ENCODE peak calls at places on chromosomes 4 and X, in seven cellular contexts. One of them, this sample, is unnamed.

GRCh38 chrX:121570072-121570841 is 522.8 kb downstream of the GLUD2 start:
- DNase-seq in breast epithelium: no peak
- DNase-seq in endothelial cell of umbilical vein: no peak
- DNase-seq in HCT116: no peak
- DNase-seq in Panc1: no peak
- DNase-seq in esophagus muscularis mucosa: no peak
- DNase-seq in transverse colon: no peak
- DNase-seq in this sample: no peak

GRCh38 chrX:45980726-45981125 is 564.5 kb downstream of the ZNF674 start:
- DNase-seq in breast epithelium: no peak
- DNase-seq in HCT116: no peak
- DNase-seq in Panc1: no peak
- DNase-seq in endothelial cell of umbilical vein: no peak
- DNase-seq in transverse colon: no peak
- DNase-seq in esophagus muscularis mucosa: no peak
- DNase-seq in this sample: no peak

GRCh38 chr4:5798447-5798846 is 87.4 kb downstream of the EVC start:
- DNase-seq in endothelial cell of umbilical vein: no peak
- DNase-seq in transverse colon: no peak
- DNase-seq in esophagus muscularis mucosa: no peak
- DNase-seq in breast epithelium: no peak
- DNase-seq in Panc1: no peak
- DNase-seq in HCT116: no peak
- DNase-seq in this sample: peak; percentile 52

GRCh38 chr4:106355193-106355592 is 13.4 kb downstream of the GIMD1 start:
- DNase-seq in HCT116: no peak
- DNase-seq in endothelial cell of umbilical vein: no peak
- DNase-seq in esophagus muscularis mucosa: no peak
- DNase-seq in transverse colon: no peak
- DNase-seq in Panc1: no peak
- DNase-seq in breast epithelium: no peak
- DNase-seq in this sample: no peak

GRCh38 chr4:37471971-37472370 is 214.2 kb downstream of the RELL1 start:
- DNase-seq in endothelial cell of umbilical vein: no peak
- DNase-seq in transverse colon: peak; percentile 26
- DNase-seq in HCT116: no peak
- DNase-seq in Panc1: no peak
- DNase-seq in esophagus muscularis mucosa: no peak
- DNase-seq in breast epithelium: no peak
- DNase-seq in this sample: no peak

GRCh38 chr4:182258441-182259031 is 15.3 kb downstream of the TENM3 start:
- DNase-seq in esophagus muscularis mucosa: no peak
- DNase-seq in breast epithelium: no peak
- DNase-seq in endothelial cell of umbilical vein: no peak
- DNase-seq in Panc1: no peak
- DNase-seq in HCT116: no peak
- DNase-seq in transverse colon: no peak
- DNase-seq in this sample: no peak

GRCh38 chr4:169652535-169652934 is 32.2 kb downstream of the CLCN3 start:
- DNase-seq in endothelial cell of umbilical vein: no peak
- DNase-seq in HCT116: no peak
- DNase-seq in breast epithelium: no peak
- DNase-seq in esophagus muscularis mucosa: no peak
- DNase-seq in transverse colon: no peak
- DNase-seq in Panc1: no peak
- DNase-seq in this sample: no peak

GRCh38 chr4:64883087-64883926 is 474.1 kb upstream of the TECRL start:
- DNase-seq in Panc1: no peak
- DNase-seq in esophagus muscularis mucosa: no peak
- DNase-seq in endothelial cell of umbilical vein: no peak
- DNase-seq in breast epithelium: no peak
- DNase-seq in HCT116: no peak
- DNase-seq in transverse colon: no peak
- DNase-seq in this sample: no peak

GRCh38 chrX:41559235-41559634 is 112.1 kb downstream of the NYX start:
- DNase-seq in endothelial cell of umbilical vein: no peak
- DNase-seq in Panc1: no peak
- DNase-seq in transverse colon: no peak
- DNase-seq in esophagus muscularis mucosa: no peak
- DNase-seq in HCT116: no peak
- DNase-seq in breast epithelium: no peak
- DNase-seq in this sample: no peak

GRCh38 chr4:86218721-86219481 is 141.0 kb downstream of the MAPK10 start:
- DNase-seq in transverse colon: no peak
- DNase-seq in HCT116: no peak
- DNase-seq in breast epithelium: no peak
- DNase-seq in esophagus muscularis mucosa: no peak
- DNase-seq in Panc1: no peak
- DNase-seq in endothelial cell of umbilical vein: peak; percentile 32
- DNase-seq in this sample: no peak

GRCh38 chrX:71998836-71999509 is 88.3 kb downstream of the NHSL2 start:
- DNase-seq in esophagus muscularis mucosa: no peak
- DNase-seq in Panc1: no peak
- DNase-seq in transverse colon: no peak
- DNase-seq in breast epithelium: no peak
- DNase-seq in HCT116: peak; percentile 12
- DNase-seq in endothelial cell of umbilical vein: peak; percentile 36
- DNase-seq in this sample: no peak

GRCh38 chrX:78333521-78333920 is 6.1 kb upstream of the CYSLTR1 start:
- DNase-seq in endothelial cell of umbilical vein: no peak
- DNase-seq in transverse colon: no peak
- DNase-seq in breast epithelium: no peak
- DNase-seq in esophagus muscularis mucosa: no peak
- DNase-seq in Panc1: no peak
- DNase-seq in HCT116: no peak
- DNase-seq in this sample: no peak

GRCh38 chr4:16224264-16224663 is 2.0 kb downstream of the TAPT1 start:
- DNase-seq in endothelial cell of umbilical vein: no peak
- DNase-seq in Panc1: no peak
- DNase-seq in HCT116: no peak
- DNase-seq in transverse colon: no peak
- DNase-seq in esophagus muscularis mucosa: no peak
- DNase-seq in breast epithelium: no peak
- DNase-seq in this sample: no peak

GRCh38 chrX:13069771-13070410 is 25.5 kb upstream of the FAM9C start:
- DNase-seq in breast epithelium: no peak
- DNase-seq in transverse colon: no peak
- DNase-seq in Panc1: no peak
- DNase-seq in endothelial cell of umbilical vein: peak; percentile 68
- DNase-seq in esophagus muscularis mucosa: no peak
- DNase-seq in HCT116: no peak
- DNase-seq in this sample: no peak

GRCh38 chrX:13064599-13065143 is 20.3 kb upstream of the FAM9C start:
- DNase-seq in Panc1: no peak
- DNase-seq in transverse colon: no peak
- DNase-seq in breast epithelium: no peak
- DNase-seq in esophagus muscularis mucosa: no peak
- DNase-seq in endothelial cell of umbilical vein: no peak
- DNase-seq in HCT116: no peak
- DNase-seq in this sample: peak; percentile 73

GRCh38 chrX:13067842-13068241 is 23.4 kb upstream of the FAM9C start:
- DNase-seq in breast epithelium: no peak
- DNase-seq in esophagus muscularis mucosa: no peak
- DNase-seq in transverse colon: no peak
- DNase-seq in endothelial cell of umbilical vein: no peak
- DNase-seq in HCT116: no peak
- DNase-seq in Panc1: no peak
- DNase-seq in this sample: no peak

GRCh38 chrX:13068651-13069050 is 24.2 kb upstream of the FAM9C start:
- DNase-seq in Panc1: no peak
- DNase-seq in breast epithelium: no peak
- DNase-seq in HCT116: no peak
- DNase-seq in transverse colon: no peak
- DNase-seq in endothelial cell of umbilical vein: no peak
- DNase-seq in esophagus muscularis mucosa: no peak
- DNase-seq in this sample: no peak

DNA sequence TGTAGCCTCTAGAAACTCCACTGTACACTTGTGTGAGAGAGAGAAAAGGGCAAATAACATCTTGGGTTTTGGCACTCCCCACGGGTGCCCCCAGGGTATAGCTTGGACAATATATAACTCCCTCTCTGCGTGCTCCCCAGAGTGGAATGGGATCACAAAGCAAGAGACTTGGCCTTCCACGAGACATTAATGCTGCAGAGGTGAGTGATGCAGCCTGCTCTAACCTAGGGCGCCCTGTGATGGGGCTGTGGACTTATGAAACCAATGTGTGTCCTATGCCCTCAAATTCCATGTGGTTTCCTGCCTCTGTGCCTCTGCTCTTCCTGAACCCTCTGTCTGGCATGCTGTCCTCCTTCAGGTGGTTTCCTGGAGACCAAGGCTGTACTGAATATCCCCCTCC is 22.0 kb upstream of the FAM9C start:
- DNase-seq in esophagus muscularis mucosa: no peak
- DNase-seq in endothelial cell of umbilical vein: no peak
- DNase-seq in transverse colon: no peak
- DNase-seq in HCT116: no peak
- DNase-seq in Panc1: no peak
- DNase-seq in breast epithelium: no peak
- DNase-seq in this sample: no peak
- H3K9me3 ChIP-seq in esophagus muscularis mucosa: peaks cover 3% of the 10 kb centered on the region
- H3K9me3 ChIP-seq in endothelial cell of umbilical vein: no peaks in the 10 kb centered on the region
- H3K9me3 ChIP-seq in transverse colon: no peaks in the 10 kb centered on the region
- H3K9me3 ChIP-seq in HCT116: no peaks in the 10 kb centered on the region
- H3K9me3 ChIP-seq in Panc1: no peaks in the 10 kb centered on the region
- H3K9me3 ChIP-seq in breast epithelium: peaks cover 8% of the 10 kb centered on the region
- H3K9me3 ChIP-seq in this sample: no peaks in the 10 kb centered on the region

DNA sequence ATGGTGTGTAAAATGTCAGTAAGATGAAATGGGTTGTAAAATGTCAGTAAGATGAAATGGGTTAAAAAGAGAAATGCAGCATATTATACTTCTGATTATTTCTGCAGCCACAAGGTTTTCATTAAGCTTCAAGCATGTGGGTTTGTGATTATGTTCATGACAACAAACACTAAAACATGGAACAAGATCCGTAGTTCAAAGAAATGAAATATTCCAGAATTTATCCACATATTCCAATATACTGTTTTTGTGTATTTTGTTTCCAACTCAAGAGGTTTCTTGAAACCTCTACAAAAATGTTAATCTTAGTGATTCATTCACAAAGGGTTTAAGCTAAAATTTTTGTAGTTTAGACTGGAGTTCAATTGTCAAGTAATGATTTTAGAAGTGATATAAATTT is 84.0 kb downstream of the ADAMTS3 start:
- DNase-seq in endothelial cell of umbilical vein: no peak
- DNase-seq in Panc1: no peak
- DNase-seq in esophagus muscularis mucosa: no peak
- DNase-seq in transverse colon: no peak
- DNase-seq in HCT116: no peak
- DNase-seq in breast epithelium: no peak
- DNase-seq in this sample: no peak
- TF ChIP-seq POLR2AphosphoS5 in endothelial cell of umbilical vein: no peak
- TF ChIP-seq POLR2AphosphoS5 in Panc1: no peak
- TF ChIP-seq POLR2AphosphoS5 in esophagus muscularis mucosa: no peak
- TF ChIP-seq POLR2AphosphoS5 in transverse colon: no peak
- TF ChIP-seq POLR2AphosphoS5 in HCT116: no peak
- TF ChIP-seq POLR2AphosphoS5 in breast epithelium: no peak
- TF ChIP-seq POLR2AphosphoS5 in this sample: no peak

GRCh38 chrX:48957477-48957826 is at the start of gene OTUD5:
- DNase-seq in Panc1: no peak
- DNase-seq in transverse colon: no peak
- DNase-seq in endothelial cell of umbilical vein: no peak
- DNase-seq in esophagus muscularis mucosa: no peak
- DNase-seq in HCT116: no peak
- DNase-seq in breast epithelium: no peak
- DNase-seq in this sample: no peak
- H3K9me3 ChIP-seq in Panc1: no peaks in the 10 kb centered on the region
- H3K9me3 ChIP-seq in transverse colon: no peaks in the 10 kb centered on the region
- H3K9me3 ChIP-seq in endothelial cell of umbilical vein: no peaks in the 10 kb centered on the region
- H3K9me3 ChIP-seq in esophagus muscularis mucosa: no peaks in the 10 kb centered on the region
- H3K9me3 ChIP-seq in HCT116: no peaks in the 10 kb centered on the region
- H3K9me3 ChIP-seq in breast epithelium: no peaks in the 10 kb centered on the region
- H3K9me3 ChIP-seq in this sample: no peaks in the 10 kb centered on the region

DNA sequence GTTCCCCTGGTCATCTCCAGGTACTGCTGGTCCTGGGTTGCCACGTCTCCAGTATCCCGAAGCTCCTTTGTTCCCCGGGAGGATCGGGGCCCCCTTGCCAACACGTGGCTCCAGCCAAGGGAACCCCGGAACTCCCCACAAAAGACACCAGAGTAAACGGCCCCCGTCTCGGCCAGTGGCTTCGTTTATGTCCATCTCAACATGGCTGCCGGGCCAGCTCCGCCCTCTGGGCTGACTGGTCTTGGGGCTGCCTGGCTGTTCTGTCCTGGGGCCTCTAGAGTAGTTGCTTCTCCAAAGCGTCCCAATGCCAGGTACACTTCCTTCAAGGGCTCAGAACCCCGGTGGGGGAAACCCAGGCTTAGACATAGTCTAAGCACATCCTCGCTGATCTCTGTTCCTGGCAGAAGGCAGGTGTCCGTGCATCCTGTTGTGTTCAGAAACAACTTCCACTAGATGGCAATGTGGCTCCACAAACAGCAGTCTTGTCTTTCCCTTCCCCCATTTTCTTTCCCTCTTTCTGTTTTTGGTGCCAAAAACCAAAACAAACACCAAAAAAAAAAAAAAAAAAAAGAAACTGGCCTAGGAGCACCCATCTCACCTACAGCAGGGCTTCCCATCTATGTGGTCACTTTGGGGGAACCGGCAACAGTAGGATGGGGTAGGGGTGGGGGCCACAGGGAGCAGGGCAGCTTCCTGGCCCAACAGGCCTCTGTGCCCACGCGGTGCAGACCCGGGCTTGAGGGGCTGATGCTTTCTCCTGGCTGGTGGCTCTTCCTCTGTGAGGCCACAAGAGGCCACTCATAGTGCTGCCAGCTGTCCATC is 35.3 kb downstream of the NBDY start:
- DNase-seq in transverse colon: peak; percentile 83
- DNase-seq in Panc1: peak; percentile 45
- DNase-seq in breast epithelium: no peak
- DNase-seq in HCT116: peak; percentile 19
- DNase-seq in esophagus muscularis mucosa: peak; percentile 55
- DNase-seq in endothelial cell of umbilical vein: peak; percentile 64
- DNase-seq in this sample: peak; percentile 91
- TF ChIP-seq POLR2AphosphoS5 in transverse colon: no peak
- TF ChIP-seq POLR2AphosphoS5 in Panc1: no peak
- TF ChIP-seq POLR2AphosphoS5 in breast epithelium: peak; percentile 17
- TF ChIP-seq POLR2AphosphoS5 in HCT116: no peak
- TF ChIP-seq POLR2AphosphoS5 in esophagus muscularis mucosa: peak; percentile 56
- TF ChIP-seq POLR2AphosphoS5 in endothelial cell of umbilical vein: no peak
- TF ChIP-seq POLR2AphosphoS5 in this sample: no peak

DNA sequence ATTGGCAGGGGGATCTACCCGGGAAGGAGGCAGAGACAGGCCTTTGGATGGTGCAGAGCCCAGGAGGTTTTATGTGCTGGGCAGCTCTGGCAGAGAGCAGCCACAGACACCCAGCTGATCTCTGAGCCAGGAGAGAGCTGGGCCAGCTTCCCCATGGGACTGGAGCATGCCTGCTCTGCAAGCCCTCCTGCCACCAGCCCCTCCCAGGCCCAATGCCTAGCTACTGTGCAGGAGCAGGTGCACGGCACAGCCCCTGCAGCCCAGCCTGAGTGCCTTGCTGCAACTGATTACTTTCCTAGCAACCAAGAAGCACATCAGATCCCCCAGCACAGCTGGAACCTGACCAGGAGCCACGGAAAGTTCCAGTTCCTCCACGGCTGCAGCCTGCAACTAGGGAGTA is 57.8 kb upstream of the BEND2 start:
- DNase-seq in esophagus muscularis mucosa: no peak
- DNase-seq in Panc1: no peak
- DNase-seq in transverse colon: no peak
- DNase-seq in endothelial cell of umbilical vein: no peak
- DNase-seq in breast epithelium: no peak
- DNase-seq in HCT116: no peak
- DNase-seq in this sample: no peak
- H3K9me3 ChIP-seq in esophagus muscularis mucosa: no peaks in the 10 kb centered on the region
- H3K9me3 ChIP-seq in Panc1: no peaks in the 10 kb centered on the region
- H3K9me3 ChIP-seq in transverse colon: no peaks in the 10 kb centered on the region
- H3K9me3 ChIP-seq in endothelial cell of umbilical vein: no peaks in the 10 kb centered on the region
- H3K9me3 ChIP-seq in breast epithelium: peaks cover 16% of the 10 kb centered on the region
- H3K9me3 ChIP-seq in HCT116: no peaks in the 10 kb centered on the region
- H3K9me3 ChIP-seq in this sample: no peaks in the 10 kb centered on the region